ENCODE peak calls at places on chromosomes 4 and X, in seven cellular contexts. C, H, O, F, W, Y and Q are unnamed samples.
A peak's percentile ranks its signal among the peaks of the same experiment; 100 is the strongest.

GRCh38 chr4:151624606-151625565 is 135.9 kb downstream of the GATB start:
- DNase-seq in C (no peak), H (no peak), O (no peak), F (peak; percentile 23), W (no peak), Y (no peak), Q (no peak)

GRCh38 chrX:112863850-112864249 is 23.2 kb upstream of the AMOT start:
- DNase-seq in C (no peak), H (no peak), O (no peak), F (no peak), W (no peak), Y (no peak), Q (no peak)

GRCh38 chr4:102500371-102501175 is 586 bp upstream of the NFKB1 start:
- DNase-seq in C (peak; percentile 38), H (peak; percentile 33), O (peak; percentile 19), F (peak; percentile 58), W (peak; percentile 24), Y (peak; percentile 82), Q (peak; percentile 76)

GRCh38 chr4:3765271-3766206 is 646 bp upstream of the ADRA2C start:
- DNase-seq in C (peak; percentile 53), H (peak; percentile 78), O (peak; percentile 59), F (peak; percentile 51), W (no peak), Y (peak; percentile 90), Q (peak; percentile 64)

GRCh38 chr4:154507170-154507569 is 15.6 kb upstream of the DCHS2 start:
- DNase-seq in C (no peak), H (no peak), O (no peak), F (peak; percentile 55), W (no peak), Y (no peak), Q (no peak)

GRCh38 chrX:64342811-64343210 is 52.4 kb downstream of the MTMR8 start:
- DNase-seq in C (no peak), H (no peak), O (no peak), F (no peak), W (no peak), Y (no peak), Q (no peak)

GRCh38 chr4:38056024-38056685 is 96.0 kb downstream of the PTTG2 start:
- DNase-seq in C (peak; percentile 71), H (no peak), O (no peak), F (no peak), W (no peak), Y (no peak), Q (no peak)

GRCh38 chr4:131649227-131649626 is 1499.9 kb upstream of the PCDH10 start:
- DNase-seq in C (no peak), H (no peak), O (no peak), F (no peak), W (no peak), Y (no peak), Q (no peak)

GRCh38 chrX:106802063-106802387 is 448 bp upstream of the TBC1D8B start:
- DNase-seq in C (no peak), H (peak; percentile 27), O (no peak), F (peak; percentile 39), W (no peak), Y (no peak), Q (no peak)

GRCh38 chrX:24619647-24620046 is 27.5 kb downstream of the PCYT1B start:
- DNase-seq in C (peak; percentile 65), H (peak; percentile 12), O (peak; percentile 27), F (no peak), W (no peak), Y (no peak), Q (peak; percentile 65)

GRCh38 chrX:119069128-119069527 is 3.7 kb upstream of the CT47C1 start:
- DNase-seq in C (no peak), H (no peak), O (no peak), F (no peak), W (no peak), Y (no peak), Q (no peak)